ENCODE peak calls at places on chromosomes 12 and 14, in ten cellular contexts. One of them, this sample, is unnamed.

GRCh38 chr12:879641-880040 is 69.9 kb downstream of the RAD52 start:
- DNase-seq in cerebellum: no peak
- DNase-seq in nephron progenitor cell: no peak
- DNase-seq in substantia nigra: no peak
- DNase-seq in EH: no peak
- DNase-seq in activated T-cell treated with anti-CD3 and anti-CD28 coated beads for 4 hours: no peak
- DNase-seq in EL: peak; percentile 38
- DNase-seq in ureter: no peak
- DNase-seq in HuH-7: no peak
- DNase-seq in WTC11: no peak
- DNase-seq in this sample: no peak

GRCh38 chr14:93234798-93235197 is 27.7 kb downstream of the UBR7 start:
- DNase-seq in cerebellum: no peak
- DNase-seq in nephron progenitor cell: no peak
- DNase-seq in activated T-cell treated with anti-CD3 and anti-CD28 coated beads for 4 hours: no peak
- DNase-seq in WTC11: no peak
- DNase-seq in EH: peak; percentile 83
- DNase-seq in ureter: no peak
- DNase-seq in EL: peak; percentile 87
- DNase-seq in substantia nigra: no peak
- DNase-seq in HuH-7: no peak
- DNase-seq in this sample: no peak

GRCh38 chr12:68137278-68137930 is 22.1 kb downstream of the IFNG start:
- DNase-seq in HuH-7: no peak
- DNase-seq in substantia nigra: no peak
- DNase-seq in EH: no peak
- DNase-seq in WTC11: no peak
- DNase-seq in EL: no peak
- DNase-seq in nephron progenitor cell: no peak
- DNase-seq in ureter: no peak
- DNase-seq in cerebellum: no peak
- DNase-seq in activated T-cell treated with anti-CD3 and anti-CD28 coated beads for 4 hours: no peak
- DNase-seq in this sample: no peak

GRCh38 chr12:4015225-4016076 is 142.3 kb upstream of the PARP11 start:
- DNase-seq in EH: no peak
- DNase-seq in activated T-cell treated with anti-CD3 and anti-CD28 coated beads for 4 hours: no peak
- DNase-seq in cerebellum: no peak
- DNase-seq in nephron progenitor cell: no peak
- DNase-seq in substantia nigra: no peak
- DNase-seq in HuH-7: peak; percentile 80
- DNase-seq in EL: no peak
- DNase-seq in ureter: no peak
- DNase-seq in WTC11: no peak
- DNase-seq in this sample: peak; percentile 13

GRCh38 chr14:68248481-68249255 is 429.1 kb downstream of the RAD51B start:
- DNase-seq in EL: peak; percentile 62
- DNase-seq in nephron progenitor cell: peak; percentile 16
- DNase-seq in EH: peak; percentile 67
- DNase-seq in HuH-7: peak; percentile 20
- DNase-seq in substantia nigra: no peak
- DNase-seq in cerebellum: peak; percentile 44
- DNase-seq in WTC11: no peak
- DNase-seq in ureter: no peak
- DNase-seq in activated T-cell treated with anti-CD3 and anti-CD28 coated beads for 4 hours: no peak
- DNase-seq in this sample: peak; percentile 27

GRCh38 chr14:91229743-91230200 is 14.7 kb downstream of the GPR68 start:
- DNase-seq in EH: peak; percentile 81
- DNase-seq in cerebellum: no peak
- DNase-seq in HuH-7: no peak
- DNase-seq in nephron progenitor cell: no peak
- DNase-seq in EL: peak; percentile 81
- DNase-seq in substantia nigra: no peak
- DNase-seq in ureter: no peak
- DNase-seq in WTC11: no peak
- DNase-seq in activated T-cell treated with anti-CD3 and anti-CD28 coated beads for 4 hours: no peak
- DNase-seq in this sample: no peak

GRCh38 chr12:116102019-116102418 is 175.5 kb downstream of the MED13L start:
- DNase-seq in nephron progenitor cell: no peak
- DNase-seq in EH: no peak
- DNase-seq in activated T-cell treated with anti-CD3 and anti-CD28 coated beads for 4 hours: no peak
- DNase-seq in ureter: no peak
- DNase-seq in WTC11: no peak
- DNase-seq in cerebellum: peak; percentile 82
- DNase-seq in HuH-7: no peak
- DNase-seq in EL: no peak
- DNase-seq in substantia nigra: no peak
- DNase-seq in this sample: no peak

GRCh38 chr12:108547633-108548172 is 13.3 kb downstream of the SART3 start:
- DNase-seq in EH: no peak
- DNase-seq in EL: no peak
- DNase-seq in activated T-cell treated with anti-CD3 and anti-CD28 coated beads for 4 hours: no peak
- DNase-seq in substantia nigra: no peak
- DNase-seq in HuH-7: no peak
- DNase-seq in ureter: no peak
- DNase-seq in cerebellum: no peak
- DNase-seq in WTC11: no peak
- DNase-seq in nephron progenitor cell: no peak
- DNase-seq in this sample: no peak

GRCh38 chr14:79278798-79279644 is 932.3 kb downstream of the DIO2 start:
- DNase-seq in nephron progenitor cell: peak; percentile 91
- DNase-seq in activated T-cell treated with anti-CD3 and anti-CD28 coated beads for 4 hours: no peak
- DNase-seq in substantia nigra: peak; percentile 59
- DNase-seq in WTC11: peak; percentile 85
- DNase-seq in EH: peak; percentile 93
- DNase-seq in cerebellum: peak; percentile 94
- DNase-seq in ureter: peak; percentile 84
- DNase-seq in EL: peak; percentile 95
- DNase-seq in HuH-7: peak; percentile 52
- DNase-seq in this sample: peak; percentile 28

GRCh38 chr12:11499802-11500201 is 104.4 kb upstream of the PRB2 start:
- DNase-seq in EH: no peak
- DNase-seq in WTC11: no peak
- DNase-seq in HuH-7: no peak
- DNase-seq in nephron progenitor cell: no peak
- DNase-seq in substantia nigra: no peak
- DNase-seq in cerebellum: no peak
- DNase-seq in EL: no peak
- DNase-seq in activated T-cell treated with anti-CD3 and anti-CD28 coated beads for 4 hours: no peak
- DNase-seq in ureter: no peak
- DNase-seq in this sample: no peak

GRCh38 chr14:61525293-61526011 is 169.9 kb upstream of the HIF1A start:
- DNase-seq in HuH-7: no peak
- DNase-seq in EH: peak; percentile 78
- DNase-seq in ureter: peak; percentile 83
- DNase-seq in cerebellum: no peak
- DNase-seq in WTC11: no peak
- DNase-seq in nephron progenitor cell: no peak
- DNase-seq in substantia nigra: peak; percentile 42
- DNase-seq in EL: peak; percentile 76
- DNase-seq in activated T-cell treated with anti-CD3 and anti-CD28 coated beads for 4 hours: peak; percentile 39
- DNase-seq in this sample: peak; percentile 69

GRCh38 chr14:86787782-86788181 is 1205.2 kb downstream of the GALC start:
- DNase-seq in substantia nigra: no peak
- DNase-seq in ureter: no peak
- DNase-seq in cerebellum: no peak
- DNase-seq in HuH-7: no peak
- DNase-seq in activated T-cell treated with anti-CD3 and anti-CD28 coated beads for 4 hours: no peak
- DNase-seq in nephron progenitor cell: no peak
- DNase-seq in EL: peak; percentile 62
- DNase-seq in WTC11: no peak
- DNase-seq in EH: peak; percentile 70
- DNase-seq in this sample: no peak

GRCh38 chr12:11154400-11154925 is 16.5 kb upstream of the SMIM10L1 start:
- DNase-seq in activated T-cell treated with anti-CD3 and anti-CD28 coated beads for 4 hours: no peak
- DNase-seq in cerebellum: no peak
- DNase-seq in HuH-7: no peak
- DNase-seq in nephron progenitor cell: no peak
- DNase-seq in EL: no peak
- DNase-seq in WTC11: no peak
- DNase-seq in substantia nigra: no peak
- DNase-seq in ureter: no peak
- DNase-seq in EH: no peak
- DNase-seq in this sample: no peak

GRCh38 chr12:66044731-66045130 is 85.8 kb downstream of the LLPH start:
- DNase-seq in EL: peak; percentile 62
- DNase-seq in cerebellum: no peak
- DNase-seq in ureter: no peak
- DNase-seq in HuH-7: no peak
- DNase-seq in substantia nigra: no peak
- DNase-seq in WTC11: no peak
- DNase-seq in activated T-cell treated with anti-CD3 and anti-CD28 coated beads for 4 hours: no peak
- DNase-seq in nephron progenitor cell: no peak
- DNase-seq in EH: peak; percentile 77
- DNase-seq in this sample: no peak

GRCh38 chr14:23299558-23299957 is 3.1 kb downstream of the PPP1R3E start:
- DNase-seq in EH: peak; percentile 62
- DNase-seq in EL: peak; percentile 53
- DNase-seq in substantia nigra: no peak
- DNase-seq in WTC11: no peak
- DNase-seq in cerebellum: peak; percentile 74
- DNase-seq in activated T-cell treated with anti-CD3 and anti-CD28 coated beads for 4 hours: no peak
- DNase-seq in HuH-7: peak; percentile 45
- DNase-seq in ureter: no peak
- DNase-seq in nephron progenitor cell: no peak
- DNase-seq in this sample: no peak

GRCh38 chr14:55130194-55130550 is 1.1 kb downstream of the LGALS3 start:
- DNase-seq in EL: peak; percentile 34
- DNase-seq in substantia nigra: no peak
- DNase-seq in activated T-cell treated with anti-CD3 and anti-CD28 coated beads for 4 hours: no peak
- DNase-seq in cerebellum: no peak
- DNase-seq in ureter: no peak
- DNase-seq in nephron progenitor cell: no peak
- DNase-seq in HuH-7: peak; percentile 47
- DNase-seq in WTC11: no peak
- DNase-seq in EH: peak; percentile 41
- DNase-seq in this sample: no peak

GRCh38 chr14:93381644-93382043 is 34.7 kb downstream of the COX8C start:
- DNase-seq in activated T-cell treated with anti-CD3 and anti-CD28 coated beads for 4 hours: no peak
- DNase-seq in EH: no peak
- DNase-seq in cerebellum: no peak
- DNase-seq in EL: no peak
- DNase-seq in nephron progenitor cell: no peak
- DNase-seq in WTC11: no peak
- DNase-seq in substantia nigra: no peak
- DNase-seq in HuH-7: no peak
- DNase-seq in ureter: no peak
- DNase-seq in this sample: no peak

GRCh38 chr12:113371808-113372207 is 13.4 kb downstream of the PLBD2 start:
- DNase-seq in ureter: no peak
- DNase-seq in WTC11: no peak
- DNase-seq in cerebellum: no peak
- DNase-seq in EL: no peak
- DNase-seq in nephron progenitor cell: no peak
- DNase-seq in substantia nigra: no peak
- DNase-seq in EH: no peak
- DNase-seq in activated T-cell treated with anti-CD3 and anti-CD28 coated beads for 4 hours: no peak
- DNase-seq in HuH-7: no peak
- DNase-seq in this sample: no peak

GRCh38 chr12:131432532-131433260 is 278.2 kb upstream of the SFSWAP start:
- DNase-seq in substantia nigra: no peak
- DNase-seq in EH: no peak
- DNase-seq in EL: no peak
- DNase-seq in ureter: no peak
- DNase-seq in activated T-cell treated with anti-CD3 and anti-CD28 coated beads for 4 hours: no peak
- DNase-seq in HuH-7: no peak
- DNase-seq in cerebellum: no peak
- DNase-seq in nephron progenitor cell: peak; percentile 48
- DNase-seq in WTC11: no peak
- DNase-seq in this sample: no peak

GRCh38 chr12:2008677-2009076 is 4.4 kb upstream of the DCP1B start:
- DNase-seq in ureter: no peak
- DNase-seq in EH: peak; percentile 13
- DNase-seq in nephron progenitor cell: no peak
- DNase-seq in cerebellum: no peak
- DNase-seq in activated T-cell treated with anti-CD3 and anti-CD28 coated beads for 4 hours: no peak
- DNase-seq in WTC11: no peak
- DNase-seq in substantia nigra: no peak
- DNase-seq in HuH-7: no peak
- DNase-seq in EL: no peak
- DNase-seq in this sample: no peak

GRCh38 chr14:75497191-75497590 is 25.1 kb upstream of the BATF start:
- DNase-seq in cerebellum: no peak
- DNase-seq in WTC11: no peak
- DNase-seq in EH: no peak
- DNase-seq in nephron progenitor cell: no peak
- DNase-seq in ureter: no peak
- DNase-seq in HuH-7: no peak
- DNase-seq in substantia nigra: no peak
- DNase-seq in EL: no peak
- DNase-seq in activated T-cell treated with anti-CD3 and anti-CD28 coated beads for 4 hours: no peak
- DNase-seq in this sample: no peak

GRCh38 chr12:123444396-123445026 is 8.0 kb upstream of the RILPL2 start:
- DNase-seq in nephron progenitor cell: no peak
- DNase-seq in WTC11: no peak
- DNase-seq in EL: no peak
- DNase-seq in EH: peak; percentile 69
- DNase-seq in cerebellum: no peak
- DNase-seq in ureter: no peak
- DNase-seq in HuH-7: no peak
- DNase-seq in activated T-cell treated with anti-CD3 and anti-CD28 coated beads for 4 hours: no peak
- DNase-seq in substantia nigra: no peak
- DNase-seq in this sample: no peak